ENCODE peak calls at places on chromosomes 4 and X, in nine cellular contexts. A is suprapubic skin, S is RWPE2, Y is lower lobe of right lung, G is HepG2, C is left ventricle myocardium inferior, M is astrocyte, D is tibial nerve, Z is right cardiac atrium. V is an unnamed sample. For H3K9me3, the result is how much of the 10 kb centered on the place peaks cover.

GRCh38 chr4:6468376-6468775 is 4.0 kb downstream of the PPP2R2C start:
- DNase-seq in A (no peak), S (no peak), Y (no peak), G (no peak), C (no peak), M (no peak), D (no peak), Z (no peak), V (no peak)

GRCh38 chr4:79044260-79044659 is 105.0 kb upstream of the PAQR3 start:
- DNase-seq in A (no peak), S (no peak), Y (no peak), G (no peak), C (no peak), M (no peak), D (no peak), Z (no peak), V (no peak)

GRCh38 chrX:137567474-137568232 is 1.7 kb downstream of the ZIC3 start:
- DNase-seq in A (no peak), S (no peak), Y (no peak), G (no peak), C (no peak), M (no peak), D (no peak), Z (no peak), V (no peak)

GRCh38 chrX:33211356-33212254 is at the start of gene DMD:
- DNase-seq in A (no peak), S (no peak), Y (peak), G (peak), C (peak), M (peak), D (peak), Z (peak), V (peak)

GRCh38 chr4:20904966-20905365 is 204.7 kb downstream of the PACRGL start:
- DNase-seq in A (no peak), S (no peak), Y (no peak), G (no peak), C (no peak), M (no peak), D (no peak), Z (no peak), V (no peak)

GRCh38 chrX:267771-268261 is 13.4 kb upstream of the PLCXD1 start:
- DNase-seq in A (no peak), S (peak), Y (peak), G (no peak), C (peak), M (no peak), D (peak), Z (no peak), V (no peak)

GRCh38 chr4:10164877-10165283 is 48.3 kb upstream of the WDR1 start:
- DNase-seq in A (no peak), S (no peak), Y (no peak), G (peak), C (no peak), M (no peak), D (peak), Z (peak), V (peak)

GRCh38 chrX:24676403-24677024 is 17.2 kb upstream of the POLA1 start:
- DNase-seq in A (no peak), S (no peak), Y (no peak), G (no peak), C (no peak), M (no peak), D (no peak), Z (no peak), V (peak)

GRCh38 chrX:118973389-118974087 is 880 bp upstream of the LONRF3 start:
- DNase-seq in A (peak), S (no peak), Y (peak), G (no peak), C (peak), M (no peak), D (no peak), Z (peak), V (peak)

GRCh38 chr4:122117743-122118142 is 34.4 kb upstream of the BLTP1 start:
- DNase-seq in A (no peak), S (no peak), Y (no peak), G (no peak), C (no peak), M (no peak), D (no peak), Z (no peak), V (no peak)

GRCh38 chr4:69098470-69098869 is 2.2 kb downstream of the UGT2B7 start:
- DNase-seq in A (no peak), S (no peak), Y (no peak), G (peak), C (no peak), M (no peak), D (no peak), Z (no peak), V (no peak)

GRCh38 chrX:133923548-133923947 is 61.8 kb downstream of the GPC3 start:
- DNase-seq in A (no peak), S (no peak), Y (no peak), G (no peak), C (no peak), M (no peak), D (no peak), Z (no peak), V (no peak)

GRCh38 chr4:18248611-18249010 is 227.1 kb upstream of the LCORL start:
- DNase-seq in A (no peak), S (no peak), Y (no peak), G (no peak), C (no peak), M (no peak), D (no peak), Z (no peak), V (no peak)

GRCh38 chrX:153922932-153923857 is 2.9 kb downstream of the ARHGAP4 start:
- DNase-seq in A (peak), S (no peak), Y (peak), G (no peak), C (peak), M (peak), D (peak), Z (peak), V (peak)

GRCh38 chr4:1830642-1831228 is 25.2 kb downstream of the LETM1 start:
- DNase-seq in A (no peak), S (no peak), Y (no peak), G (no peak), C (no peak), M (no peak), D (no peak), Z (no peak), V (no peak)

GRCh38 chr4:134747108-134747805 is 545.7 kb upstream of the PABPC4L start:
- DNase-seq in A (no peak), S (no peak), Y (no peak), G (peak), C (no peak), M (peak), D (no peak), Z (no peak), V (no peak)

GRCh38 chr4:8589336-8589735 is 3.2 kb upstream of the CPZ start:
- DNase-seq in A (peak), S (peak), Y (peak), G (no peak), C (no peak), M (no peak), D (no peak), Z (no peak), V (no peak)

GRCh38 chr4:71907782-71908181 is 123.9 kb upstream of the GC start:
- DNase-seq in A (no peak), S (no peak), Y (no peak), G (no peak), C (no peak), M (no peak), D (no peak), Z (no peak), V (no peak)

GRCh38 chr4:7001271-7001670 is 41.9 kb upstream of the TADA2B start:
- DNase-seq in A (no peak), S (no peak), Y (no peak), G (no peak), C (no peak), M (no peak), D (no peak), Z (no peak), V (no peak)

GRCh38 chrX:69988955-69989394 is 60.8 kb downstream of the AWAT2 start:
- DNase-seq in A (no peak), S (no peak), Y (no peak), G (no peak), C (peak), M (no peak), D (no peak), Z (peak), V (peak)

GRCh38 chrX:69995400-69996101 is 54.2 kb downstream of the AWAT2 start:
- DNase-seq in A (no peak), S (no peak), Y (no peak), G (no peak), C (no peak), M (no peak), D (no peak), Z (no peak), V (no peak)

GRCh38 chrX:69991685-69992084 is 58.1 kb downstream of the AWAT2 start:
- DNase-seq in A (no peak), S (no peak), Y (no peak), G (no peak), C (no peak), M (no peak), D (no peak), Z (no peak), V (no peak)

GRCh38 chrX:69996102-69996468 is 53.7 kb downstream of the AWAT2 start:
- DNase-seq in A (no peak), S (no peak), Y (no peak), G (no peak), C (no peak), M (no peak), D (no peak), Z (no peak), V (no peak)

DNA sequence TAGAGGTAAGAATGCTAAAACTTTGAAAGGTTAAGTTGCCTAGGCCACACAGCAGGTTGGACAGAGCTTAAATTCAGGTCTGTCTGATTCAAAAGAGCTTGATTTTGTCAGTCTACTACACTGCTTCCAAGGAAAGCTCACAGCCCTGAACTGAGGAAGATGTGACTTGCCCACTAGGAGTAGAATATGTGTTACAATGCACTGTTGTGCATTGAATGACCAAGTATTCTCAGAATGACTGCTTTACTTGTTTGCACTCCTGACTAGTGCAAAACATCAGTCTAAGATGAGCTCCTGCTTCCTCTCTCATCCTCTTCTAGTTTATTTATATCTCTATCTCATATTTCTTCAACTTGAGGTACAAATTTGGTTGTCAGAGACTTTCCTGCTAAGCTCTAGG is 56.2 kb downstream of the AWAT2 start:
- DNase-seq in A (no peak), S (no peak), Y (no peak), G (no peak), C (no peak), M (no peak), D (no peak), Z (no peak), V (no peak)
- H3K4me3 ChIP-seq in A (no peak), S (no peak), Y (no peak), G (no peak), C (no peak), M (no peak), D (no peak), Z (no peak), V (no peak)

DNA sequence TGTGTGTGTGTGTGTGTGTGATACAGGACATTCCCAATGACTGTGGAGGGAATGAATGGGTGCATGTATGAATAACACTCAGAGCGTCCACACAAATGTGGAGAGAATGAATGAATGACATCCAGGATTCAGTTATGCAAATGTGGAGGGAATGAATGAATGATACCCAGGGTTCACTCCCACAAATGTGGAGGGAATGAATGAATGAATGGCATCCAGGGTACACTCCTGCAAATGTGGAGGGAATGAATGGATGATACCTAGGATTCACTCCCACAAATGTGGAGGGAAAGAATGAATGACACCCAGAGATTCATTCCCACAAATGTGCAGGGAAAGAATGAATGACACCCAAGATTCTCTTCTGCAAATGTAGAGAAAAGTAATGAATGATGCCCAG is 36.0 kb upstream of the ASMTL start:
- DNase-seq in A (no peak), S (no peak), Y (no peak), G (no peak), C (no peak), M (no peak), D (no peak), Z (no peak), V (no peak)
- H3K27ac ChIP-seq in A (no peak), S (no peak), Y (no peak), G (no peak), C (no peak), M (no peak), D (no peak), Z (no peak), V (no peak)

GRCh38 chrX:44227981-44228380 is 115.5 kb downstream of the EFHC2 start:
- DNase-seq in A (no peak), S (no peak), Y (no peak), G (no peak), C (no peak), M (no peak), D (no peak), Z (no peak), V (no peak)
- H3K9me3 ChIP-seq in A (under half), S (under half), Y (under half), G (under half), C (under half), M (under half), D (under half), Z (under half), V (under half)

GRCh38 chrX:77298790-77299189 is 148.4 kb upstream of the FGF16 start:
- DNase-seq in A (no peak), S (no peak), Y (no peak), G (no peak), C (no peak), M (no peak), D (no peak), Z (no peak), V (no peak)
- H3K4me3 ChIP-seq in A (no peak), S (no peak), Y (no peak), G (no peak), C (no peak), M (no peak), D (no peak), Z (no peak), V (no peak)

GRCh38 chrX:138877746-138878145 is 166.2 kb upstream of the FGF13 start:
- DNase-seq in A (no peak), S (no peak), Y (no peak), G (no peak), C (no peak), M (peak), D (no peak), Z (no peak), V (no peak)
- H3K27ac ChIP-seq in A (no peak), S (peak), Y (no peak), G (no peak), C (no peak), M (no peak), D (no peak), Z (no peak), V (no peak)

GRCh38 chrX:77085372-77085771 is 361.8 kb upstream of the FGF16 start:
- DNase-seq in A (no peak), S (no peak), Y (no peak), G (no peak), C (no peak), M (no peak), D (no peak), Z (no peak), V (no peak)
- H3K9me3 ChIP-seq in A (under half), S (under half), Y (under half), G (under half), C (under half), M (under half), D (under half), Z (under half), V (under half)

DNA sequence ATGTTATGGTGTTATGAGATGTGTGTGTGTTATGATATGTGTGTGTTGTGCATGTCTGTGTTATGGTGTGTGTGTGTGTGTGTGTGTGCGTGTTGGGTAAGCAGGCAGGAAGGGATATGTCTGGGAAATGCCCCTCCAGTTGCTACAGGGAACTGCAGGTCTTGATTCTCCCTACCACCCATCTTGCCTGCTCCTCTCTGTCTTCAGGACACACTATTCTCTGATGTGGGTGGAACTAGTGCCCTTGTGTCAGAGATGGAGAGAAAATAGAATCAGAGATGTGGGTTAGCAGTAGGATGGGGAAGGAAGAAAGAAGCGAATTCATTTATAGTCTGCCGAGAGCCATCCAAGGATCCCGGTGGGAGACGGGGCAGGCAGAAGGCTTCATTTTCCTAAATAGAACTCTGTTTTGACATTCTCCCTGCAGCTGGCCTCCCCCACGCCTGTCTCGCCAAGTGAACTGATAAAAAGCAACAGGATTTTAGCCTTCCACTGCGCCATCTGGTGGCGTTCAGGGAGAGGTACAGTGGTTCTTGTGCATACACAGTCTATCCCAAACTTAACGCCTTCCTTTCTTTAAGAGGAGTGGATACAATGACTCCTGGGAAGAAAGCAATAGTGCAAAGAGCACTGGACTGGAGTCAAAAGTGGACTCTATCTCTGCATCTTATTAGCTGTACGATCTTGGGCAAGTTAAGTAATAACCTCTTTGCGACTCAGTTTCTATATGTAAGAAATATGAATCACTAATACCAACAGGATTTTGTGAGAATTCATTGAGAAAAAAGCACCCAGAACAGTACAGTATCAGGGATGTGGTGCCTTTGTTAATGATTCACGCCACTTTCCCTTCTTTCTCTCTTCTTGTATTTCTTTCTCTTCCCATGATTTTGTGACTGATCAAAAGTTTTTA is 14.1 kb upstream of the MGST2 start:
- DNase-seq in A (peak), S (peak), Y (peak), G (peak), C (peak), M (peak), D (peak), Z (peak), V (peak)
- H3K4me3 ChIP-seq in A (no peak), S (no peak), Y (no peak), G (no peak), C (peak), M (no peak), D (no peak), Z (no peak), V (no peak)